ENCODE peak calls at places on chromosomes 5 and 9, in eight cellular contexts. K is upper lobe of right lung, H is spleen, U is osteocyte, O is left ventricle myocardium inferior, T is OCI-LY7, Z is lung, M is GM12865. W is an unnamed sample.

GRCh38 chr5:177453852-177454396 is 7.3 kb downstream of the PRR7 start:
- DNase-seq in M (no peak), H (no peak), Z (no peak), O (no peak), U (no peak), T (peak), K (no peak), W (no peak)

GRCh38 chr5:159459951-159460538 is 129.8 kb upstream of the IL12B start:
- DNase-seq in H (no peak), Z (no peak), O (no peak), M (peak), U (peak), K (no peak), T (no peak), W (peak)

GRCh38 chr9:85339337-85339736 is 402.4 kb downstream of the AGTPBP1 start:
- DNase-seq in T (no peak), K (no peak), H (no peak), M (no peak), U (no peak), Z (no peak), O (no peak), W (peak)

GRCh38 chr9:135678236-135679017 is 15.3 kb downstream of the LCN9 start:
- DNase-seq in U (no peak), T (no peak), H (no peak), O (no peak), Z (no peak), M (no peak), K (no peak), W (no peak)

GRCh38 chr9:120928720-120929389 is 2.3 kb upstream of the TRAF1 start:
- DNase-seq in K (peak), T (peak), M (peak), O (peak), H (peak), U (no peak), Z (peak), W (peak)

GRCh38 chr9:124680049-124680448 is 91.1 kb downstream of the NR6A1 start:
- DNase-seq in H (no peak), O (no peak), U (no peak), Z (no peak), M (no peak), K (no peak), T (no peak), W (no peak)

GRCh38 chr9:97571664-97572063 is 61.5 kb downstream of the TSTD2 start:
- DNase-seq in O (no peak), U (no peak), K (peak), M (no peak), H (no peak), T (no peak), Z (no peak), W (no peak)

GRCh38 chr5:40483316-40483715 is 196.4 kb upstream of the PTGER4 start:
- DNase-seq in U (no peak), O (no peak), Z (no peak), M (no peak), H (no peak), K (no peak), T (no peak), W (peak)

GRCh38 chr5:140312067-140312790 is 9.3 kb upstream of the PFDN1 start:
- DNase-seq in K (no peak), T (no peak), Z (no peak), O (no peak), M (no peak), U (no peak), H (no peak), W (peak)

GRCh38 chr5:159982421-159983173 is 26.3 kb upstream of the TTC1 start:
- DNase-seq in O (no peak), M (no peak), U (no peak), K (no peak), Z (no peak), H (no peak), T (no peak), W (no peak)

GRCh38 chr9:121902483-121903135 is 190.5 kb downstream of the TTLL11 start:
- DNase-seq in T (no peak), U (no peak), O (no peak), H (no peak), Z (no peak), K (no peak), M (peak), W (peak)

GRCh38 chr5:171914939-171915338 is 91.5 kb downstream of the FBXW11 start:
- DNase-seq in O (no peak), M (no peak), H (no peak), Z (no peak), U (no peak), K (no peak), T (no peak), W (no peak)

GRCh38 chr5:176814836-176815438 is 4.6 kb downstream of the UNC5A start:
- DNase-seq in K (no peak), Z (no peak), M (no peak), U (no peak), O (no peak), H (no peak), T (no peak), W (no peak)

GRCh38 chr5:157748740-157749461 is 5.4 kb downstream of the LSM11 start:
- DNase-seq in Z (no peak), H (no peak), O (no peak), T (no peak), M (no peak), K (no peak), U (no peak), W (peak)
- TF ChIP-seq CTCF in Z (no peak), H (no peak), O (no peak), T (peak), M (no peak), K (no peak), U (no peak), W (peak)

DNA sequence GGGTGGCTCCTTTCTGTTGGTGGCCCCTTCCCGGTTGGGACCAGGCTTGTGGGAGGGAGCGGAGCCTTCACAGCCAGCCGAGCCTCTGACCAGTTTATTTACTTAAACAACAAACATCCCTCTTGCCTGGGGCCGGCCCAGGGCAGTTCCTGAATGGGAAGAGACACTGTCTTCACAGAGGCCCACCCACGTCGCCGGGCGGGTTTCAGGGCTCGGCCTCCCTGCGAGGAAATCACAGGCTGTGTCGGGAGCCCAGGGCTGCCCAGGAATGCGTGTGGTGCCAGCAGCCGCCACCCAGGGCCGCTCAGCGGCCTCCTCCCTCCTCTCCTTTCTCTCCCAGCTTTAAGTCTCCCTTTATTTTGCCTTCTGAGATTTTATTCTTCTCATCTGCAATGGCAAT is 132.5 kb downstream of the HSD17B3 start:
- DNase-seq in M (no peak), K (no peak), U (peak), Z (no peak), O (no peak), H (peak), T (no peak), W (peak)
- TF ChIP-seq CTCF in M (no peak), K (no peak), U (no peak), Z (no peak), O (no peak), H (no peak), T (no peak), W (no peak)

GRCh38 chr5:167582263-167582662 is 709.2 kb upstream of the WWC1 start:
- DNase-seq in M (no peak), Z (no peak), T (no peak), U (no peak), H (no peak), O (no peak), K (no peak), W (peak)
- TF ChIP-seq CTCF in M (no peak), Z (no peak), T (peak), U (peak), H (no peak), O (peak), K (no peak), W (peak)

DNA sequence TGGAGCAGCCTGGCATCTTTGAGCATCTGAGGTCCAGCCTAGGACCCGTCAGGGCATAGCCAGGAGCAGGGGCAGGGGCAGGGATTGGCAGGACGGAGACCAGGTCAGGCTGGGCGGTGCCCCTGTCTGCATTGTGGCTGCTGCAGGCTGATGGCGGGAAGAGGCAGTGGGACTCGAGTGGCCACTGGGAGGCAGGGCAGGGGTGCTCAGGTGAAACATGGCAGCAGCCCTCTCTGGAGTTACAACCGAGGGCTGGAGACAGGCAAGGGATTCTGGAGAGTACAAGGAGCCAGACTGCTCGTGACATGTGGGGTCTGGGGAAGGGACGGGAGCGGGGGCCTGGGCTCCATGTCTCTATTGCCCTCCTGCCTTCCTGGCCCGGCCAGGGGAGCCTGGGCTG is 97.4 kb upstream of the RAPGEF1 start:
- DNase-seq in U (no peak), M (no peak), O (no peak), K (no peak), Z (no peak), T (no peak), H (no peak), W (no peak)
- TF ChIP-seq CTCF in U (peak), M (peak), O (peak), K (no peak), Z (no peak), T (no peak), H (no peak), W (peak)

DNA sequence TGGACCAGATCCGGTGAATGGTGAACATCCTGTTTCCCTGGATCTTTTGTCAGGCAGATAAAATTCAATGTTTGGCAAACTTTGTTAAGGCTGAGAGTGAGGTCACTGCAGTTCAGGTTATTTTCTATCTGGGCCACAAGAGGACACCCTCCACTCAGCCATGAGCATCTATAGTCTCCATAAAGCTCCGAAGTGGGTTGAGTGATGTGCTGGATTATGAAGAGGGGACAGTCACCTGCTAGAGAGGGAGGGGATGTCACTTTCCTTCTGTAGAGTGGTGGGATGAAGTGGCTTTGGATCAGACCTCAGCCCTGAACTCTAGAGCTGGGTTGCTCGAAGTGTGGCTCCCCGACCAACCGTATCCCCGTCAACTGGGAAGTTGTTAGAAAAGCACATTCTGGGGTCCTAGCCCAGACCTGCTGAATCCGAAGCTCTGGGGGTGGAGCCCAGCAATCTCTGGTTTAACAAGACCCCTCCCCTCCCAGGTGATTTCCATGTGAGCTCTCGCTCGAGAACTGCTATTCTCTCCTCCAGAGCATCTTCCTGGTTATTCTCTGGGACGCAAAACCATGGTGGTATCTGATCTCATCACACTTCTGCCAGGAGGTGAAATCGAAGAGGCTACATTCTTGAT is 31.8 kb upstream of the FGF1 start:
- DNase-seq in U (no peak), H (no peak), Z (no peak), T (peak), O (no peak), M (peak), K (no peak), W (peak)
- TF ChIP-seq CTCF in U (peak), H (peak), Z (peak), T (peak), O (peak), M (peak), K (peak), W (peak)

GRCh38 chr5:110853267-110853666 is 114.5 kb downstream of the SLC25A46 start:
- DNase-seq in M (no peak), T (no peak), Z (no peak), K (no peak), O (no peak), H (no peak), U (no peak), W (peak)
- TF ChIP-seq CTCF in M (no peak), T (no peak), Z (no peak), K (no peak), O (no peak), H (no peak), U (no peak), W (no peak)

GRCh38 chr9:89536618-89537017 is 38.7 kb upstream of the SEMA4D start:
- DNase-seq in K (no peak), T (no peak), M (no peak), O (no peak), Z (no peak), H (no peak), U (no peak), W (no peak)
- TF ChIP-seq CTCF in K (no peak), T (no peak), M (no peak), O (no peak), Z (no peak), H (no peak), U (no peak), W (no peak)

W was measured in astrocyte of the spinal cord.